ENCODE peak calls at places on chromosomes 6 and 20, in nine cellular contexts. Q is iPS DF 6.9, H is BJ, S is foreskin fibroblast, V is right cardiac atrium, A is mesendoderm, U is dorsolateral prefrontal cortex, D is AG04450, L is psoas muscle. R is an unnamed sample.
A peak's percentile ranks its signal among the peaks of the same experiment; 100 is the strongest.

GRCh38 chr6:3940703-3941102 is 91.5 kb downstream of the FAM50B start:
- DNase-seq in Q (no peak), H (no peak), S (no peak), V (no peak), A (no peak), U (peak; percentile 72), D (no peak), L (no peak), R (no peak)

GRCh38 chr6:162726997-162727346 is 594 bp downstream of the PRKN start:
- DNase-seq in Q (no peak), H (no peak), S (no peak), V (no peak), A (peak; percentile 22), U (peak; percentile 8), D (no peak), L (no peak), R (no peak)

GRCh38 chr6:158418501-158418900 is 106.2 kb downstream of the TULP4 start:
- DNase-seq in Q (no peak), H (no peak), S (peak; percentile 35), V (no peak), A (no peak), U (no peak), D (no peak), L (no peak), R (no peak)

GRCh38 chr6:132391391-132392291 is 9.6 kb downstream of the MOXD1 start:
- DNase-seq in Q (no peak), H (peak; percentile 75), S (peak; percentile 93), V (no peak), A (no peak), U (no peak), D (peak; percentile 90), L (no peak), R (peak; percentile 81)

GRCh38 chr6:80622641-80623040 is 516.2 kb downstream of the BCKDHB start:
- DNase-seq in Q (no peak), H (no peak), S (no peak), V (peak; percentile 26), A (no peak), U (no peak), D (no peak), L (no peak), R (no peak)

GRCh38 chr6:154457046-154457713 is 53.3 kb downstream of the CNKSR3 start:
- DNase-seq in Q (no peak), H (no peak), S (no peak), V (no peak), A (peak; percentile 43), U (no peak), D (no peak), L (no peak), R (no peak)

GRCh38 chr20:64146301-64146935 is 17.8 kb upstream of the MYT1 start:
- DNase-seq in Q (no peak), H (no peak), S (no peak), V (no peak), A (no peak), U (no peak), D (no peak), L (no peak), R (no peak)

GRCh38 chr6:80214436-80215022 is 108.1 kb downstream of the BCKDHB start:
- DNase-seq in Q (peak; percentile 5), H (no peak), S (peak; percentile 45), V (peak; percentile 25), A (peak; percentile 62), U (peak; percentile 26), D (peak; percentile 13), L (no peak), R (no peak)

GRCh38 chr20:39851459-39851858 is 837.6 kb downstream of the MAFB start:
- DNase-seq in Q (no peak), H (peak; percentile 40), S (no peak), V (no peak), A (no peak), U (no peak), D (peak; percentile 38), L (no peak), R (no peak)

GRCh38 chr6:159100789-159101182 is 56.0 kb upstream of the TAGAP start:
- DNase-seq in Q (no peak), H (no peak), S (no peak), V (no peak), A (no peak), U (no peak), D (no peak), L (no peak), R (no peak)

GRCh38 chr6:155014715-155015300 is 19.7 kb downstream of the TIAM2 start:
- DNase-seq in Q (no peak), H (no peak), S (no peak), V (no peak), A (peak; percentile 84), U (no peak), D (peak; percentile 50), L (no peak), R (no peak)

GRCh38 chr20:52261792-52262191 is 70.2 kb upstream of the ZFP64 start:
- DNase-seq in Q (no peak), H (no peak), S (no peak), V (no peak), A (no peak), U (no peak), D (no peak), L (no peak), R (no peak)

GRCh38 chr6:161745594-161745993 is 471.7 kb upstream of the AGPAT4 start:
- DNase-seq in Q (no peak), H (no peak), S (no peak), V (no peak), A (no peak), U (no peak), D (no peak), L (no peak), R (no peak)

GRCh38 chr20:60224914-60225313 is 266.7 kb downstream of the CDH26 start:
- DNase-seq in Q (no peak), H (no peak), S (no peak), V (no peak), A (peak; percentile 57), U (no peak), D (no peak), L (no peak), R (no peak)

GRCh38 chr6:36368921-36369880 is 18.3 kb downstream of the ETV7 start:
- DNase-seq in Q (no peak), H (peak; percentile 92), S (peak; percentile 63), V (no peak), A (peak; percentile 72), U (no peak), D (peak; percentile 38), L (peak; percentile 72), R (peak; percentile 39)

GRCh38 chr6:146289816-146290588 is 253.6 kb upstream of the RAB32 start:
- DNase-seq in Q (no peak), H (peak; percentile 60), S (peak; percentile 68), V (no peak), A (no peak), U (no peak), D (peak; percentile 11), L (no peak), R (peak; percentile 68)

GRCh38 chr6:12410946-12411345 is 120.8 kb downstream of the EDN1 start:
- DNase-seq in Q (no peak), H (no peak), S (no peak), V (no peak), A (no peak), U (no peak), D (no peak), L (no peak), R (no peak)

GRCh38 chr6:46011241-46012085 is 4.2 kb downstream of the CLIC5 start:
- DNase-seq in Q (no peak), H (no peak), S (no peak), V (peak; percentile 18), A (no peak), U (no peak), D (no peak), L (no peak), R (no peak)
- H3K4me3 ChIP-seq in Q (no peak overlapping the region), H (no peak overlapping the region), S (no peak overlapping the region), V (peak overlapping the region; percentile 9), A (no peak overlapping the region), U (no peak overlapping the region), D (no peak overlapping the region), L (peak overlapping the region; percentile 90), R (no peak overlapping the region)

GRCh38 chr20:4490045-4490444 is 231.7 kb upstream of the PRND start:
- DNase-seq in Q (no peak), H (no peak), S (no peak), V (no peak), A (no peak), U (no peak), D (no peak), L (no peak), R (no peak)
- H3K4me3 ChIP-seq in Q (no peak overlapping the region), H (no peak overlapping the region), S (no peak overlapping the region), V (no peak overlapping the region), A (no peak overlapping the region), U (no peak overlapping the region), D (no peak overlapping the region), L (no peak overlapping the region), R (no peak overlapping the region)

GRCh38 chr6:15754035-15754705 is 91.3 kb upstream of the DTNBP1 start:
- DNase-seq in Q (no peak), H (no peak), S (peak; percentile 70), V (no peak), A (peak; percentile 86), U (no peak), D (no peak), L (no peak), R (no peak)
- H3K4me3 ChIP-seq in Q (no peak overlapping the region), H (no peak overlapping the region), S (no peak overlapping the region), V (no peak overlapping the region), A (no peak overlapping the region), U (no peak overlapping the region), D (no peak overlapping the region), L (no peak overlapping the region), R (no peak overlapping the region)

DNA sequence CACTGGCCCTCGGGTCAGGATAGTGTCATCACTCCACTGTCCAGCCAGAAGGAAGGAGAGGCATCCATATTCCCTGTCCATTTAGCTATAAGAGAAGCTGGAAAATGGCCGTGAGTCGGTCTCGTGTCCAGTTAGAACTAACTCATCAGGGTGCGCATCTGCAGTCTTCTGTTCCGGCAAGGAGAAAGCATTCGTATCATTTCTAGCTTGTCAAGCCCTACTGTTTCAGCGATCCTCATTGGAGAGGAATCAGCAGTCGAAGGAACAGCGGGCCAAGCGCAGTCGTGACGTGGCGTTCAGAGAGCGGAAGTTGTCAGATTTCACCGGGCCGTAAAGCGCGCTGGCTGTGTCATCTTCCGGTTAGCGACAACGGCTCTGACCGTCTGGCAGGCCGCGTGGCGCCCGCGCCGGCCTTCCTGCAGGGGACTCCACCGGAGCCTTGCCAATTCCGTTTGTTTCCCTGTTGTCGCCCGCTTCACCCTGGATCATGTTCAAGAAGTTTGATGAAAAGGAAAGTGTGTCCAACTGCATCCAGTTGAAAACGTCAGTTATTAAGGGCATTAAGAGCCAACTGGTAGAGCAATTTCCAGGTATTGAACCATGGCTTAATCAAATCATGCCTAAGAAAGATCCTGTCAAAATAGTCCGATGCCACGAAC is 32.9 kb downstream of the HM13 start:
- DNase-seq in Q (peak; percentile 43), H (peak; percentile 42), S (peak; percentile 86), V (peak; percentile 90), A (peak; percentile 92), U (peak; percentile 75), D (peak; percentile 65), L (peak; percentile 93), R (peak; percentile 74)
- H3K4me3 ChIP-seq in Q (peak overlapping the region; percentile 40), H (peak overlapping the region; percentile 36), S (peak overlapping the region; percentile 62), V (peak overlapping the region; percentile 55), A (peak overlapping the region; percentile 55), U (peak overlapping the region; percentile 74), D (peak overlapping the region; percentile 49), L (peak overlapping the region; percentile 79), R (peak overlapping the region; percentile 52)